ENCODE peak calls at places on chromosomes 1 and 21, in six cellular contexts. One of them, this sample, is unnamed.

GRCh38 chr1:240499012-240499411 is 112.9 kb downstream of the GREM2 start:
- DNase-seq in MM.1S: no peak
- DNase-seq in GM23248: peak
- DNase-seq in OCI-LY7: no peak
- DNase-seq in hepatocyte: no peak
- DNase-seq in GM23338: no peak
- DNase-seq in this sample: peak

GRCh38 chr1:7770939-7771672 is at the start of gene VAMP3:
- DNase-seq in MM.1S: peak
- DNase-seq in GM23248: peak
- DNase-seq in OCI-LY7: peak
- DNase-seq in hepatocyte: peak
- DNase-seq in GM23338: peak
- DNase-seq in this sample: peak

GRCh38 chr1:224534731-224535130 is 81.4 kb upstream of the CNIH3 start:
- DNase-seq in MM.1S: no peak
- DNase-seq in GM23248: no peak
- DNase-seq in OCI-LY7: no peak
- DNase-seq in hepatocyte: no peak
- DNase-seq in GM23338: no peak
- DNase-seq in this sample: no peak

GRCh38 chr1:18020021-18020817 is 87.4 kb upstream of the IGSF21 start:
- DNase-seq in MM.1S: no peak
- DNase-seq in GM23248: no peak
- DNase-seq in OCI-LY7: peak
- DNase-seq in hepatocyte: no peak
- DNase-seq in GM23338: no peak
- DNase-seq in this sample: no peak

GRCh38 chr21:35231115-35231514 is 182.0 kb upstream of the RUNX1 start:
- DNase-seq in MM.1S: peak
- DNase-seq in GM23248: no peak
- DNase-seq in OCI-LY7: peak
- DNase-seq in hepatocyte: no peak
- DNase-seq in GM23338: no peak
- DNase-seq in this sample: peak

GRCh38 chr21:39688010-39688409 is 57.0 kb upstream of the IGSF5 start:
- DNase-seq in MM.1S: no peak
- DNase-seq in GM23248: no peak
- DNase-seq in OCI-LY7: no peak
- DNase-seq in hepatocyte: no peak
- DNase-seq in GM23338: no peak
- DNase-seq in this sample: no peak

GRCh38 chr1:23437355-23437664 is 12.8 kb upstream of the TCEA3 start:
- DNase-seq in MM.1S: no peak
- DNase-seq in GM23248: no peak
- DNase-seq in OCI-LY7: no peak
- DNase-seq in hepatocyte: no peak
- DNase-seq in GM23338: no peak
- DNase-seq in this sample: no peak

GRCh38 chr1:158691907-158692306 is 5.4 kb upstream of the SPTA1 start:
- DNase-seq in MM.1S: no peak
- DNase-seq in GM23248: no peak
- DNase-seq in OCI-LY7: no peak
- DNase-seq in hepatocyte: no peak
- DNase-seq in GM23338: no peak
- DNase-seq in this sample: no peak

GRCh38 chr1:39992229-39992628 is 37.3 kb downstream of the MFSD2A start:
- DNase-seq in MM.1S: no peak
- DNase-seq in GM23248: peak
- DNase-seq in OCI-LY7: no peak
- DNase-seq in hepatocyte: no peak
- DNase-seq in GM23338: no peak
- DNase-seq in this sample: no peak

GRCh38 chr1:153795934-153796785 is 21.0 kb downstream of the SLC27A3 start:
- DNase-seq in MM.1S: no peak
- DNase-seq in GM23248: no peak
- DNase-seq in OCI-LY7: no peak
- DNase-seq in hepatocyte: no peak
- DNase-seq in GM23338: no peak
- DNase-seq in this sample: no peak

GRCh38 chr1:89692601-89693503 is 59.9 kb downstream of the LRRC8C start:
- DNase-seq in MM.1S: no peak
- DNase-seq in GM23248: peak
- DNase-seq in OCI-LY7: peak
- DNase-seq in hepatocyte: no peak
- DNase-seq in GM23338: no peak
- DNase-seq in this sample: peak

GRCh38 chr1:21355956-21356355 is 65.7 kb upstream of the ECE1 start:
- DNase-seq in MM.1S: no peak
- DNase-seq in GM23248: no peak
- DNase-seq in OCI-LY7: no peak
- DNase-seq in hepatocyte: no peak
- DNase-seq in GM23338: no peak
- DNase-seq in this sample: no peak

GRCh38 chr1:176466514-176466913 is 3.5 kb downstream of the PAPPA2 start:
- DNase-seq in MM.1S: no peak
- DNase-seq in GM23248: peak
- DNase-seq in OCI-LY7: peak
- DNase-seq in hepatocyte: peak
- DNase-seq in GM23338: peak
- DNase-seq in this sample: peak

GRCh38 chr1:203168256-203168786 is 7.3 kb downstream of the MYBPH start:
- DNase-seq in MM.1S: no peak
- DNase-seq in GM23248: no peak
- DNase-seq in OCI-LY7: no peak
- DNase-seq in hepatocyte: no peak
- DNase-seq in GM23338: no peak
- DNase-seq in this sample: no peak

GRCh38 chr1:103859721-103860120 is 110.0 kb downstream of the AMY1C start:
- DNase-seq in MM.1S: no peak
- DNase-seq in GM23248: no peak
- DNase-seq in OCI-LY7: no peak
- DNase-seq in hepatocyte: no peak
- DNase-seq in GM23338: no peak
- DNase-seq in this sample: peak

GRCh38 chr21:45204395-45204794 is 83.3 kb downstream of the POFUT2 start:
- DNase-seq in MM.1S: no peak
- DNase-seq in GM23248: no peak
- DNase-seq in OCI-LY7: no peak
- DNase-seq in hepatocyte: no peak
- DNase-seq in GM23338: no peak
- DNase-seq in this sample: no peak

GRCh38 chr1:28640766-28641165 is 2.1 kb downstream of the TAF12 start:
- DNase-seq in MM.1S: peak
- DNase-seq in GM23248: peak
- DNase-seq in OCI-LY7: peak
- DNase-seq in hepatocyte: peak
- DNase-seq in GM23338: peak
- DNase-seq in this sample: peak

GRCh38 chr1:185894806-185895205 is 160.6 kb downstream of the HMCN1 start:
- DNase-seq in MM.1S: no peak
- DNase-seq in GM23248: peak
- DNase-seq in OCI-LY7: no peak
- DNase-seq in hepatocyte: no peak
- DNase-seq in GM23338: no peak
- DNase-seq in this sample: peak

GRCh38 chr1:178531897-178532296 is 19.0 kb downstream of the TEX35 start:
- DNase-seq in MM.1S: no peak
- DNase-seq in GM23248: peak
- DNase-seq in OCI-LY7: no peak
- DNase-seq in hepatocyte: no peak
- DNase-seq in GM23338: no peak
- DNase-seq in this sample: no peak

GRCh38 chr1:90675161-90675847 is 41.8 kb downstream of the BARHL2 start:
- DNase-seq in MM.1S: no peak
- DNase-seq in GM23248: no peak
- DNase-seq in OCI-LY7: no peak
- DNase-seq in hepatocyte: no peak
- DNase-seq in GM23338: no peak
- DNase-seq in this sample: no peak

GRCh38 chr1:14304381-14304865 is 294.1 kb upstream of the KAZN start:
- DNase-seq in MM.1S: no peak
- DNase-seq in GM23248: peak
- DNase-seq in OCI-LY7: no peak
- DNase-seq in hepatocyte: peak
- DNase-seq in GM23338: no peak
- DNase-seq in this sample: no peak

GRCh38 chr1:150578278-150579109 is 916 bp downstream of the MCL1 start:
- DNase-seq in MM.1S: peak
- DNase-seq in GM23248: peak
- DNase-seq in OCI-LY7: peak
- DNase-seq in hepatocyte: peak
- DNase-seq in GM23338: peak
- DNase-seq in this sample: peak

GRCh38 chr1:70807088-70807664 is 240.4 kb downstream of the PTGER3 start:
- DNase-seq in MM.1S: no peak
- DNase-seq in GM23248: no peak
- DNase-seq in OCI-LY7: no peak
- DNase-seq in hepatocyte: no peak
- DNase-seq in GM23338: no peak
- DNase-seq in this sample: no peak

GRCh38 chr1:173954179-173954578 is 37.1 kb upstream of the SERPINC1 start:
- DNase-seq in MM.1S: no peak
- DNase-seq in GM23248: peak
- DNase-seq in OCI-LY7: no peak
- DNase-seq in hepatocyte: no peak
- DNase-seq in GM23338: no peak
- DNase-seq in this sample: no peak

GRCh38 chr1:39745016-39745670 is 6.5 kb downstream of the PPIE start:
- DNase-seq in MM.1S: no peak
- DNase-seq in GM23248: no peak
- DNase-seq in OCI-LY7: no peak
- DNase-seq in hepatocyte: no peak
- DNase-seq in GM23338: no peak
- DNase-seq in this sample: no peak

GRCh38 chr1:219385786-219386427 is 212.2 kb downstream of the LYPLAL1 start:
- DNase-seq in MM.1S: peak
- DNase-seq in GM23248: peak
- DNase-seq in OCI-LY7: peak
- DNase-seq in hepatocyte: peak
- DNase-seq in GM23338: peak
- DNase-seq in this sample: peak

GRCh38 chr1:4062560-4062959 is 162.5 kb upstream of the C1orf174 start:
- DNase-seq in MM.1S: no peak
- DNase-seq in GM23248: no peak
- DNase-seq in OCI-LY7: no peak
- DNase-seq in hepatocyte: no peak
- DNase-seq in GM23338: no peak
- DNase-seq in this sample: no peak

GRCh38 chr1:150235436-150235851 is 468 bp downstream of the ANP32E start:
- DNase-seq in MM.1S: peak
- DNase-seq in GM23248: peak
- DNase-seq in OCI-LY7: peak
- DNase-seq in hepatocyte: peak
- DNase-seq in GM23338: no peak
- DNase-seq in this sample: no peak

GRCh38 chr1:22184892-22185612 is 42.2 kb upstream of the WNT4 start:
- DNase-seq in MM.1S: no peak
- DNase-seq in GM23248: no peak
- DNase-seq in OCI-LY7: no peak
- DNase-seq in hepatocyte: peak
- DNase-seq in GM23338: peak
- DNase-seq in this sample: no peak

GRCh38 chr1:38013027-38013588 is 574 bp downstream of the UTP11 start:
- DNase-seq in MM.1S: no peak
- DNase-seq in GM23248: peak
- DNase-seq in OCI-LY7: no peak
- DNase-seq in hepatocyte: peak
- DNase-seq in GM23338: peak
- DNase-seq in this sample: peak

GRCh38 chr1:38015978-38016640 is 3.6 kb downstream of the UTP11 start:
- DNase-seq in MM.1S: no peak
- DNase-seq in GM23248: no peak
- DNase-seq in OCI-LY7: no peak
- DNase-seq in hepatocyte: no peak
- DNase-seq in GM23338: no peak
- DNase-seq in this sample: no peak

GRCh38 chr1:38009841-38010180 is 2.7 kb upstream of the UTP11 start:
- DNase-seq in MM.1S: no peak
- DNase-seq in GM23248: no peak
- DNase-seq in OCI-LY7: no peak
- DNase-seq in hepatocyte: no peak
- DNase-seq in GM23338: no peak
- DNase-seq in this sample: no peak

GRCh38 chr1:38014724-38015424 is 2.3 kb downstream of the UTP11 start:
- DNase-seq in MM.1S: no peak
- DNase-seq in GM23248: no peak
- DNase-seq in OCI-LY7: no peak
- DNase-seq in hepatocyte: no peak
- DNase-seq in GM23338: no peak
- DNase-seq in this sample: no peak

DNA sequence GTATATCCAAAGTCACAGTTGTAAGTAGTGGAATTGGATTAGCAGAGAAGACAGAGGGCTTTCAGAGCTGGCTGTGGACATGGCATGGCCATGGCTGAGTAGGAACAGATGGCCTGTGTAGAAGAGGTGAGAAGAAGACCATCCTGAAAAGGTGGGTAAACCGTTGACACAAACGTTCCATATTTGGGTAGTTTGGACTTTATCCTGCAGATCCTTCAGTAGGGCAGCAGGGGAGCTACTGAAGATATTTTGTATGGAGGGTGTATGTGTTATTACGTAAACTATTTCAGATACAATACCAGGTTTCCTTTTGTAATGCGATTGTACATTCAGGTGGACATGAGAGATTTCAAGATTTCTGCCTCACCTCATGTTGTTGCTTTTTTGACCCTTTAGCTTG is 1.6 kb downstream of the UTP11 start:
- DNase-seq in MM.1S: no peak
- DNase-seq in GM23248: peak
- DNase-seq in OCI-LY7: no peak
- DNase-seq in hepatocyte: no peak
- DNase-seq in GM23338: no peak
- DNase-seq in this sample: no peak
- TF ChIP-seq EZH2phosphoT487 in MM.1S: no peak
- TF ChIP-seq EZH2phosphoT487 in GM23248: no peak
- TF ChIP-seq EZH2phosphoT487 in OCI-LY7: no peak
- TF ChIP-seq EZH2phosphoT487 in hepatocyte: no peak
- TF ChIP-seq EZH2phosphoT487 in GM23338: no peak
- TF ChIP-seq EZH2phosphoT487 in this sample: no peak

GRCh38 chr1:43802356-43802755 is 95.0 kb downstream of the ST3GAL3 start:
- DNase-seq in MM.1S: no peak
- DNase-seq in GM23248: no peak
- DNase-seq in OCI-LY7: no peak
- DNase-seq in hepatocyte: no peak
- DNase-seq in GM23338: no peak
- DNase-seq in this sample: no peak
- TF ChIP-seq EZH2phosphoT487 in MM.1S: no peak
- TF ChIP-seq EZH2phosphoT487 in GM23248: no peak
- TF ChIP-seq EZH2phosphoT487 in OCI-LY7: no peak
- TF ChIP-seq EZH2phosphoT487 in hepatocyte: no peak
- TF ChIP-seq EZH2phosphoT487 in GM23338: no peak
- TF ChIP-seq EZH2phosphoT487 in this sample: no peak

GRCh38 chr1:16625497-16626408 is 12.4 kb upstream of the NBPF1 start:
- DNase-seq in MM.1S: no peak
- DNase-seq in GM23248: no peak
- DNase-seq in OCI-LY7: no peak
- DNase-seq in hepatocyte: no peak
- DNase-seq in GM23338: no peak
- DNase-seq in this sample: no peak
- TF ChIP-seq EZH2phosphoT487 in MM.1S: no peak
- TF ChIP-seq EZH2phosphoT487 in GM23248: no peak
- TF ChIP-seq EZH2phosphoT487 in OCI-LY7: no peak
- TF ChIP-seq EZH2phosphoT487 in hepatocyte: no peak
- TF ChIP-seq EZH2phosphoT487 in GM23338: no peak
- TF ChIP-seq EZH2phosphoT487 in this sample: no peak

GRCh38 chr1:156081174-156082110 is 823 bp downstream of the MEX3A start:
- DNase-seq in MM.1S: no peak
- DNase-seq in GM23248: peak
- DNase-seq in OCI-LY7: no peak
- DNase-seq in hepatocyte: no peak
- DNase-seq in GM23338: peak
- DNase-seq in this sample: no peak
- TF ChIP-seq EZH2phosphoT487 in MM.1S: no peak
- TF ChIP-seq EZH2phosphoT487 in GM23248: no peak
- TF ChIP-seq EZH2phosphoT487 in OCI-LY7: no peak
- TF ChIP-seq EZH2phosphoT487 in hepatocyte: no peak
- TF ChIP-seq EZH2phosphoT487 in GM23338: no peak
- TF ChIP-seq EZH2phosphoT487 in this sample: no peak